ENCODE peak calls at places on chromosomes 6 and 20, in seven cellular contexts. V, A, W, M, J, P and U are unnamed samples.

GRCh38 chr6:31761343-31761742 is 1.1 kb upstream of the SAPCD1 start:
- DNase-seq in V (no peak), A (no peak), W (no peak), M (no peak), J (no peak), P (no peak), U (no peak)

GRCh38 chr6:1667012-1667804 is 57.5 kb downstream of the FOXC1 start:
- DNase-seq in V (peak; percentile 3), A (peak; percentile 97), W (no peak), M (no peak), J (no peak), P (no peak), U (no peak)

GRCh38 chr20:4217349-4217761 is 202.0 kb upstream of the RNF24 start:
- DNase-seq in V (no peak), A (no peak), W (no peak), M (peak; percentile 52), J (peak; percentile 68), P (peak; percentile 71), U (no peak)

GRCh38 chr6:35069262-35069661 is 71.9 kb downstream of the TCP11 start:
- DNase-seq in V (no peak), A (no peak), W (no peak), M (no peak), J (no peak), P (no peak), U (no peak)

GRCh38 chr6:31851485-31851832 is 11.2 kb downstream of the NEU1 start:
- DNase-seq in V (no peak), A (peak; percentile 54), W (no peak), M (no peak), J (no peak), P (no peak), U (no peak)

GRCh38 chr20:44479643-44480042 is 4.0 kb downstream of the TTPAL start:
- DNase-seq in V (no peak), A (no peak), W (no peak), M (no peak), J (no peak), P (no peak), U (no peak)

GRCh38 chr20:51639206-51639832 is 96.8 kb upstream of the NFATC2 start:
- DNase-seq in V (peak; percentile 71), A (peak; percentile 70), W (peak; percentile 69), M (peak; percentile 81), J (peak; percentile 71), P (peak; percentile 78), U (peak; percentile 51)

GRCh38 chr6:94124333-94124732 is 705.0 kb upstream of the EPHA7 start:
- DNase-seq in V (no peak), A (no peak), W (no peak), M (no peak), J (no peak), P (no peak), U (no peak)

GRCh38 chr6:15086273-15087158 is 159.4 kb upstream of the JARID2 start:
- DNase-seq in V (no peak), A (no peak), W (no peak), M (no peak), J (no peak), P (no peak), U (no peak)

GRCh38 chr6:157757430-157758403 is 65.3 kb upstream of the SNX9 start:
- DNase-seq in V (no peak), A (no peak), W (no peak), M (no peak), J (no peak), P (no peak), U (no peak)
- H3K79me1 ChIP-seq in V (no peaks in the 10 kb centered on the region), A (no peaks in the 10 kb centered on the region), W (no peaks in the 10 kb centered on the region), M (no peaks in the 10 kb centered on the region), J (no peaks in the 10 kb centered on the region), P (peaks cover 10% of the 10 kb centered on the region), U (no peaks in the 10 kb centered on the region)

GRCh38 chr20:6636209-6637159 is 131.0 kb upstream of the BMP2 start:
- DNase-seq in V (peak; percentile 82), A (peak; percentile 69), W (peak; percentile 12), M (no peak), J (peak; percentile 88), P (peak; percentile 15), U (no peak)

GRCh38 chr20:6630494-6630893 is 137.0 kb upstream of the BMP2 start:
- DNase-seq in V (no peak), A (no peak), W (no peak), M (no peak), J (no peak), P (no peak), U (no peak)

GRCh38 chr20:6629564-6629963 is 137.9 kb upstream of the BMP2 start:
- DNase-seq in V (no peak), A (no peak), W (no peak), M (no peak), J (no peak), P (no peak), U (no peak)

GRCh38 chr20:6635034-6635736 is 132.3 kb upstream of the BMP2 start:
- DNase-seq in V (peak; percentile 24), A (no peak), W (no peak), M (no peak), J (no peak), P (no peak), U (no peak)

DNA sequence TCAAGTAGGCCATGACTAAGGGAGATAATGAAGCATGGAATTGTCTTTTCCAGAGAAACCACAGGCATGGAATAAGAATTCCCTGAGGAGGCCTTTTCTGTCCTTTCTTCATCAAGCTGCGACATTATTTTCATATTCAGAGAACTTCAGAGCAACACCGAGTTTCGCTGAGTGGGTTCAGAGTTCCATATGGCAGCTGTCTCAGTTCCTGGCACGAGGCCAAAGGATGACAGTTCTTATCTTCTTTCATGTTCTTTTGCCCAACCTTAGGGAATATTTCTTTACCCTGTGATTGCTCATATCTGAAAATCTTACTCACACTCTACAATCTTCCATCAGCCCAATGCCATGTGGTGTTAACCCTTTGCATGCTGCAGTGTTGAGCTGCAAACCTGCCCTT is 135.3 kb upstream of the BMP2 start:
- DNase-seq in V (peak; percentile 73), A (no peak), W (no peak), M (no peak), J (peak; percentile 6), P (peak; percentile 6), U (no peak)
- H3K79me1 ChIP-seq in V (no peaks in the 10 kb centered on the region), A (no peaks in the 10 kb centered on the region), W (no peaks in the 10 kb centered on the region), M (no peaks in the 10 kb centered on the region), J (no peaks in the 10 kb centered on the region), P (no peaks in the 10 kb centered on the region), U (no peaks in the 10 kb centered on the region)

GRCh38 chr6:107821591-107821990 is 2.5 kb downstream of the SCML4 start:
- DNase-seq in V (no peak), A (no peak), W (no peak), M (no peak), J (no peak), P (no peak), U (no peak)

GRCh38 chr6:107819976-107820551 is 4.0 kb downstream of the SCML4 start:
- DNase-seq in V (no peak), A (peak; percentile 1), W (peak; percentile 44), M (peak; percentile 49), J (peak; percentile 87), P (peak; percentile 76), U (no peak)

GRCh38 chr6:107822154-107823046 is 1.7 kb downstream of the SCML4 start:
- DNase-seq in V (no peak), A (no peak), W (no peak), M (no peak), J (no peak), P (no peak), U (no peak)

GRCh38 chr6:107819217-107819616 is 4.9 kb downstream of the SCML4 start:
- DNase-seq in V (no peak), A (no peak), W (no peak), M (no peak), J (no peak), P (no peak), U (peak; percentile 27)

DNA sequence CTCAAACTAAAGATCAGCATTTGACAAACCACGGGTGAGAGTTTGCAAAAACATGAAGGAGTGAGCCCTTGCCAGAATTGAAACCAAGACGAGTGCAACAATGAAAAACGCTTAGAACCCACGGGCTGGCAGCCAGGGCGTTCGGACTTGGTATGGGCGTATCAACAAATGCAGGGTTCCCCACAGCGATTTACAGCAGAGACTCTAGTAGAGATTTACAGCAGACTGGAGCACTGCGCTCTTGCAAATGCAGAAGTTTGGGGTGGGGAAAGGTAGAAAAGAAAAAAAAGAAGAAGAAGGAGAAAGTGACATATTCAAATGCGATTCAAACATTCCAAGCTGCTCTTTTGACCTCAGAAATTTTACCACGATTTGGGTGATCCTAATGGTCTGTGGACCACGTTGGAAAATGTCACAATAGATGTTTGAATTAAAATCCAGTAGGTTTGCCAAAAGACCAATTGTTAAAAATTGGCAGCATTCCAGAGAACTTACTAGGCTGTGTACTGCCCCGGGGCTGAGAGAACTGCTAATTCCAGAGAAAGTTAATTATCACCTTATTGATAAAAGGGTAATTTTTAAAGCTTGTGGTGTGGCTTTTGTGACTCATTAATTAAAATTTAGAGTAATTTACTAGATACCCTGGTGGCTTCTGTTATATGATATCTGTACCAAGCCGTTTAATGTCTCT is 3.4 kb downstream of the SCML4 start:
- DNase-seq in V (no peak), A (no peak), W (no peak), M (no peak), J (peak; percentile 47), P (peak; percentile 58), U (peak; percentile 42)
- H3K79me1 ChIP-seq in V (no peaks in the 10 kb centered on the region), A (no peaks in the 10 kb centered on the region), W (no peaks in the 10 kb centered on the region), M (no peaks in the 10 kb centered on the region), J (no peaks in the 10 kb centered on the region), P (no peaks in the 10 kb centered on the region), U (no peaks in the 10 kb centered on the region)

DNA sequence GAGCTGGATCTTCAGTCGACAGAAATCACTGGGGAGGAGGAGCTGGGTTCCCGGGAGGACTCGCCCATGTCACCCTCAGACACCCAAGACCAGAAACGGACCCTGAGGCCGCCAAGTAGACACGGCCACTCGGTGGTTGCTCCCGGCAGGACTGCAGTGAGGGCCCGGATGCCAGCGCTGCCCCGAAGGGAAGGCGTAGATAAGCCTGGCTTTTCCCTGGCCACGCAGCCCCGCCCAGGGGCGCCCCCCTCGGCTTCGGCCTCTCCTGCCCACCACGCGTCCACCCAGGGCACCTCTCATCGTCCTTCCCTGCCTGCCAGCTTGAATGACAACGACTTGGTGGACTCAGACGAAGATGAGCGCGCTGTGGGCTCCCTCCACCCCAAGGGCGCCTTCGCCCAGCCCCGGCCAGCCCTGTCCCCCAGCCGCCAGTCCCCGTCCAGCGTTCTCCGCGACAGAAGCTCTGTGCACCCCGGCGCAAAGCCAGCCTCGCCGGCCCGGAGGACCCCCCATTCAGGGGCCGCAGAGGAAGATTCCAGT is 63.0 kb downstream of the FNDC1 start:
- DNase-seq in V (no peak), A (no peak), W (no peak), M (no peak), J (no peak), P (no peak), U (no peak)
- H3K79me1 ChIP-seq in V (no peaks in the 10 kb centered on the region), A (no peaks in the 10 kb centered on the region), W (no peaks in the 10 kb centered on the region), M (no peaks in the 10 kb centered on the region), J (no peaks in the 10 kb centered on the region), P (no peaks in the 10 kb centered on the region), U (no peaks in the 10 kb centered on the region)

GRCh38 chr6:10824297-10824696 is 14.0 kb downstream of the MAK start:
- DNase-seq in V (no peak), A (no peak), W (no peak), M (no peak), J (no peak), P (no peak), U (no peak)

GRCh38 chr6:10824819-10825218 is 13.5 kb downstream of the MAK start:
- DNase-seq in V (no peak), A (no peak), W (no peak), M (no peak), J (no peak), P (no peak), U (no peak)
- H3K79me1 ChIP-seq in V (no peaks in the 10 kb centered on the region), A (no peaks in the 10 kb centered on the region), W (no peaks in the 10 kb centered on the region), M (no peaks in the 10 kb centered on the region), J (no peaks in the 10 kb centered on the region), P (no peaks in the 10 kb centered on the region), U (no peaks in the 10 kb centered on the region)

GRCh38 chr6:72651967-72652956 is 30.4 kb downstream of the KCNQ5 start:
- DNase-seq in V (no peak), A (no peak), W (no peak), M (no peak), J (no peak), P (peak; percentile 64), U (no peak)
- H3K79me1 ChIP-seq in V (no peaks in the 10 kb centered on the region), A (peaks cover 2% of the 10 kb centered on the region), W (no peaks in the 10 kb centered on the region), M (no peaks in the 10 kb centered on the region), J (no peaks in the 10 kb centered on the region), P (peaks cover 4% of the 10 kb centered on the region), U (no peaks in the 10 kb centered on the region)